ENCODE peak calls at places on chromosomes 4 and X, in nine cellular contexts. One of them, this sample, is unnamed.

GRCh38 chrX:107673401-107673800 is 45.1 kb downstream of the PRPS1 start:
- DNase-seq in H54: no peak
- DNase-seq in body of pancreas: no peak
- DNase-seq in GM10248: no peak
- DNase-seq in astrocyte of the spinal cord: no peak
- DNase-seq in CD4-positive, alpha-beta T cell: no peak
- DNase-seq in WTC11: no peak
- DNase-seq in cardiac muscle cell: no peak
- DNase-seq in EL: no peak
- DNase-seq in this sample: no peak

GRCh38 chrX:69065451-69065850 is 99.8 kb downstream of the PJA1 start:
- DNase-seq in H54: no peak
- DNase-seq in body of pancreas: no peak
- DNase-seq in GM10248: no peak
- DNase-seq in astrocyte of the spinal cord: no peak
- DNase-seq in CD4-positive, alpha-beta T cell: no peak
- DNase-seq in WTC11: no peak
- DNase-seq in cardiac muscle cell: no peak
- DNase-seq in EL: no peak
- DNase-seq in this sample: peak

GRCh38 chrX:72031634-72032033 is 100.1 kb downstream of the RTL5 start:
- DNase-seq in H54: no peak
- DNase-seq in body of pancreas: no peak
- DNase-seq in GM10248: no peak
- DNase-seq in astrocyte of the spinal cord: no peak
- DNase-seq in CD4-positive, alpha-beta T cell: no peak
- DNase-seq in WTC11: no peak
- DNase-seq in cardiac muscle cell: no peak
- DNase-seq in EL: no peak
- DNase-seq in this sample: no peak

GRCh38 chrX:103183912-103184311 is 31.0 kb upstream of the BEX4 start:
- DNase-seq in H54: no peak
- DNase-seq in body of pancreas: no peak
- DNase-seq in GM10248: no peak
- DNase-seq in astrocyte of the spinal cord: no peak
- DNase-seq in CD4-positive, alpha-beta T cell: no peak
- DNase-seq in WTC11: no peak
- DNase-seq in cardiac muscle cell: no peak
- DNase-seq in EL: no peak
- DNase-seq in this sample: no peak

GRCh38 chr4:151688003-151688784 is 72.6 kb downstream of the GATB start:
- DNase-seq in H54: no peak
- DNase-seq in body of pancreas: no peak
- DNase-seq in GM10248: no peak
- DNase-seq in astrocyte of the spinal cord: no peak
- DNase-seq in CD4-positive, alpha-beta T cell: no peak
- DNase-seq in WTC11: peak
- DNase-seq in cardiac muscle cell: peak
- DNase-seq in EL: peak
- DNase-seq in this sample: peak

GRCh38 chrX:24561121-24561520 is 86.0 kb downstream of the PCYT1B start:
- DNase-seq in H54: no peak
- DNase-seq in body of pancreas: no peak
- DNase-seq in GM10248: peak
- DNase-seq in astrocyte of the spinal cord: no peak
- DNase-seq in CD4-positive, alpha-beta T cell: no peak
- DNase-seq in WTC11: no peak
- DNase-seq in cardiac muscle cell: no peak
- DNase-seq in EL: peak
- DNase-seq in this sample: peak

GRCh38 chr4:849478-850175 is 23.7 kb upstream of the CPLX1 start:
- DNase-seq in H54: no peak
- DNase-seq in body of pancreas: peak
- DNase-seq in GM10248: no peak
- DNase-seq in astrocyte of the spinal cord: no peak
- DNase-seq in CD4-positive, alpha-beta T cell: no peak
- DNase-seq in WTC11: no peak
- DNase-seq in cardiac muscle cell: no peak
- DNase-seq in EL: no peak
- DNase-seq in this sample: no peak

GRCh38 chr4:169416997-169417396 is 146.2 kb upstream of the SH3RF1 start:
- DNase-seq in H54: no peak
- DNase-seq in body of pancreas: no peak
- DNase-seq in GM10248: no peak
- DNase-seq in astrocyte of the spinal cord: peak
- DNase-seq in CD4-positive, alpha-beta T cell: no peak
- DNase-seq in WTC11: no peak
- DNase-seq in cardiac muscle cell: no peak
- DNase-seq in EL: no peak
- DNase-seq in this sample: no peak

GRCh38 chr4:25915359-25915716 is 1.3 kb downstream of the SMIM20 start:
- DNase-seq in H54: no peak
- DNase-seq in body of pancreas: no peak
- DNase-seq in GM10248: no peak
- DNase-seq in astrocyte of the spinal cord: no peak
- DNase-seq in CD4-positive, alpha-beta T cell: no peak
- DNase-seq in WTC11: no peak
- DNase-seq in cardiac muscle cell: no peak
- DNase-seq in EL: no peak
- DNase-seq in this sample: no peak

GRCh38 chrX:55167124-55167523 is 53.0 kb upstream of the PAGE5 start:
- DNase-seq in H54: no peak
- DNase-seq in body of pancreas: no peak
- DNase-seq in GM10248: no peak
- DNase-seq in astrocyte of the spinal cord: no peak
- DNase-seq in CD4-positive, alpha-beta T cell: no peak
- DNase-seq in WTC11: no peak
- DNase-seq in cardiac muscle cell: no peak
- DNase-seq in EL: peak
- DNase-seq in this sample: no peak

GRCh38 chr4:130486186-130486585 is 1390.2 kb downstream of the C4orf33 start:
- DNase-seq in H54: no peak
- DNase-seq in body of pancreas: no peak
- DNase-seq in GM10248: no peak
- DNase-seq in astrocyte of the spinal cord: peak
- DNase-seq in CD4-positive, alpha-beta T cell: no peak
- DNase-seq in WTC11: no peak
- DNase-seq in cardiac muscle cell: peak
- DNase-seq in EL: peak
- DNase-seq in this sample: no peak

GRCh38 chrX:42603016-42603415 is 174.9 kb downstream of the PPP1R2C start:
- DNase-seq in H54: no peak
- DNase-seq in body of pancreas: no peak
- DNase-seq in GM10248: no peak
- DNase-seq in astrocyte of the spinal cord: no peak
- DNase-seq in CD4-positive, alpha-beta T cell: no peak
- DNase-seq in WTC11: no peak
- DNase-seq in cardiac muscle cell: no peak
- DNase-seq in EL: no peak
- DNase-seq in this sample: no peak

GRCh38 chr4:167897116-167897515 is 195.2 kb upstream of the ANXA10 start:
- DNase-seq in H54: no peak
- DNase-seq in body of pancreas: no peak
- DNase-seq in GM10248: no peak
- DNase-seq in astrocyte of the spinal cord: no peak
- DNase-seq in CD4-positive, alpha-beta T cell: no peak
- DNase-seq in WTC11: peak
- DNase-seq in cardiac muscle cell: peak
- DNase-seq in EL: peak
- DNase-seq in this sample: no peak

GRCh38 chr4:173461170-173461569 is 62.3 kb upstream of the SCRG1 start:
- DNase-seq in H54: no peak
- DNase-seq in body of pancreas: no peak
- DNase-seq in GM10248: no peak
- DNase-seq in astrocyte of the spinal cord: peak
- DNase-seq in CD4-positive, alpha-beta T cell: no peak
- DNase-seq in WTC11: no peak
- DNase-seq in cardiac muscle cell: no peak
- DNase-seq in EL: peak
- DNase-seq in this sample: no peak

GRCh38 chr4:156476359-156476758 is 495.2 kb downstream of the PDGFC start:
- DNase-seq in H54: peak
- DNase-seq in body of pancreas: no peak
- DNase-seq in GM10248: no peak
- DNase-seq in astrocyte of the spinal cord: peak
- DNase-seq in CD4-positive, alpha-beta T cell: no peak
- DNase-seq in WTC11: no peak
- DNase-seq in cardiac muscle cell: no peak
- DNase-seq in EL: peak
- DNase-seq in this sample: peak

GRCh38 chr4:53905935-53906377 is 158.4 kb downstream of the CHIC2 start:
- DNase-seq in H54: no peak
- DNase-seq in body of pancreas: peak
- DNase-seq in GM10248: no peak
- DNase-seq in astrocyte of the spinal cord: peak
- DNase-seq in CD4-positive, alpha-beta T cell: no peak
- DNase-seq in WTC11: peak
- DNase-seq in cardiac muscle cell: peak
- DNase-seq in EL: peak
- DNase-seq in this sample: peak

GRCh38 chr4:41709844-41710481 is 38.6 kb downstream of the PHOX2B start:
- DNase-seq in H54: no peak
- DNase-seq in body of pancreas: no peak
- DNase-seq in GM10248: no peak
- DNase-seq in astrocyte of the spinal cord: peak
- DNase-seq in CD4-positive, alpha-beta T cell: no peak
- DNase-seq in WTC11: no peak
- DNase-seq in cardiac muscle cell: no peak
- DNase-seq in EL: peak
- DNase-seq in this sample: peak

GRCh38 chr4:164956766-164957643 is 20.5 kb downstream of the TRIM61 start:
- DNase-seq in H54: peak
- DNase-seq in body of pancreas: peak
- DNase-seq in GM10248: peak
- DNase-seq in astrocyte of the spinal cord: peak
- DNase-seq in CD4-positive, alpha-beta T cell: peak
- DNase-seq in WTC11: peak
- DNase-seq in cardiac muscle cell: peak
- DNase-seq in EL: peak
- DNase-seq in this sample: peak

GRCh38 chr4:148574502-148574901 is 132.3 kb upstream of the NR3C2 start:
- DNase-seq in H54: no peak
- DNase-seq in body of pancreas: no peak
- DNase-seq in GM10248: no peak
- DNase-seq in astrocyte of the spinal cord: peak
- DNase-seq in CD4-positive, alpha-beta T cell: no peak
- DNase-seq in WTC11: no peak
- DNase-seq in cardiac muscle cell: no peak
- DNase-seq in EL: peak
- DNase-seq in this sample: peak